ENCODE peak calls at places on chromosomes 7 and 10, in four cellular contexts. W, K, N and T are unnamed samples.

GRCh38 chr7:42740410-42740809 is 171.5 kb downstream of the C7orf25 start:
- DNase-seq in W (peak), K (no peak), N (no peak), T (no peak)

GRCh38 chr10:15651175-15651574 is 68.5 kb downstream of the ITGA8 start:
- DNase-seq in W (no peak), K (no peak), N (no peak), T (no peak)

GRCh38 chr7:17915796-17916195 is 24.5 kb downstream of the SNX13 start:
- DNase-seq in W (no peak), K (no peak), N (no peak), T (no peak)

GRCh38 chr10:45520476-45520875 is 146.5 kb downstream of the ALOX5 start:
- DNase-seq in W (no peak), K (no peak), N (no peak), T (no peak)

GRCh38 chr7:152970481-152970880 is 210.9 kb downstream of the ACTR3B start:
- DNase-seq in W (no peak), K (no peak), N (no peak), T (no peak)

GRCh38 chr10:31126593-31126992 is 94.9 kb upstream of the ZNF438 start:
- DNase-seq in W (no peak), K (no peak), N (no peak), T (no peak)

GRCh38 chr10:110634527-110635209 is 9.5 kb upstream of the RBM20 start:
- DNase-seq in W (no peak), K (no peak), N (no peak), T (no peak)

GRCh38 chr7:1708640-1709249 is 38.7 kb downstream of the ELFN1 start:
- DNase-seq in W (no peak), K (no peak), N (no peak), T (no peak)